ENCODE peak calls at places on chromosomes 16 and 17, in eight cellular contexts. H, U, I, M, P, L, B and E are unnamed samples.
A peak's percentile ranks its signal among the peaks of the same experiment; 100 is the strongest.

GRCh38 chr17:68733241-68734176 is 132.3 kb upstream of the FAM20A start:
- DNase-seq in H (no peak), L (no peak), P (no peak), M (no peak), I (peak; percentile 6), B (no peak), U (peak; percentile 29), E (peak; percentile 91)

GRCh38 chr16:10668322-10669045 is 26.2 kb downstream of the TEKT5 start:
- DNase-seq in U (peak; percentile 36), P (peak; percentile 45), B (no peak), H (no peak), I (peak; percentile 70), L (no peak), M (peak; percentile 79), E (peak; percentile 85)

GRCh38 chr17:34665150-34665802 is 85.9 kb downstream of the TMEM132E start:
- DNase-seq in U (no peak), P (no peak), B (no peak), I (no peak), H (no peak), M (no peak), L (no peak), E (peak; percentile 69)

GRCh38 chr16:31327675-31328225 is 27.2 kb upstream of the ITGAX start:
- DNase-seq in I (no peak), H (no peak), L (no peak), M (no peak), B (no peak), P (no peak), U (no peak), E (peak; percentile 76)

GRCh38 chr17:45789874-45790273 is 5.8 kb downstream of the CRHR1 start:
- DNase-seq in B (no peak), H (no peak), L (no peak), I (no peak), U (no peak), M (peak; percentile 91), P (no peak), E (no peak)

GRCh38 chr16:10964891-10965326 is 20.5 kb downstream of the CLEC16A start:
- DNase-seq in I (no peak), P (no peak), H (peak; percentile 36), B (no peak), L (peak; percentile 40), U (no peak), M (no peak), E (no peak)

GRCh38 chr16:6265956-6266355 is 1066.7 kb upstream of the RBFOX1 start:
- DNase-seq in U (peak; percentile 11), I (no peak), P (no peak), H (no peak), L (no peak), B (no peak), M (no peak), E (no peak)

GRCh38 chr17:80795737-80796136 is 195.9 kb upstream of the CHMP6 start:
- DNase-seq in M (peak; percentile 21), I (no peak), B (no peak), P (no peak), U (no peak), H (no peak), L (no peak), E (peak; percentile 38)

GRCh38 chr17:21167303-21167702 is 40.5 kb downstream of the DHRS7B start:
- DNase-seq in B (peak; percentile 16), U (no peak), H (no peak), M (no peak), I (no peak), P (no peak), L (no peak), E (no peak)

GRCh38 chr17:74738051-74738996 is 1.3 kb downstream of the RAB37 start:
- DNase-seq in U (no peak), B (no peak), L (peak; percentile 62), H (no peak), M (no peak), I (no peak), P (peak; percentile 49), E (no peak)

GRCh38 chr16:59432934-59433333 is 698.8 kb upstream of the GOT2 start:
- DNase-seq in P (no peak), B (no peak), I (no peak), L (no peak), M (no peak), H (no peak), U (no peak), E (no peak)

GRCh38 chr16:13036600-13036999 is 135.2 kb downstream of the SHISA9 start:
- DNase-seq in B (peak; percentile 81), L (peak; percentile 4), U (peak; percentile 34), H (no peak), I (peak; percentile 20), M (peak; percentile 39), P (peak; percentile 44), E (peak; percentile 89)

GRCh38 chr17:74531231-74531761 is at the start of gene CD300LB:
- DNase-seq in B (peak; percentile 16), M (no peak), H (no peak), I (no peak), P (no peak), U (no peak), L (no peak), E (peak; percentile 41)

GRCh38 chr17:36813957-36814356 is 123.3 kb upstream of the LHX1 start:
- DNase-seq in P (no peak), H (no peak), I (no peak), M (no peak), B (no peak), L (no peak), U (no peak), E (peak; percentile 51)

GRCh38 chr16:85195884-85196816 is 83.9 kb upstream of the CIBAR2 start:
- DNase-seq in B (no peak), H (no peak), L (no peak), U (no peak), P (no peak), M (no peak), I (no peak), E (no peak)

GRCh38 chr17:77349976-77350830 is 209.4 kb downstream of the SEC14L1 start:
- DNase-seq in B (peak; percentile 20), L (no peak), U (no peak), I (no peak), M (no peak), H (no peak), P (no peak), E (no peak)

GRCh38 chr17:73772107-73772705 is 128.0 kb upstream of the SDK2 start:
- DNase-seq in B (no peak), P (no peak), H (no peak), U (no peak), L (no peak), I (no peak), M (peak; percentile 78), E (no peak)